ENCODE peak calls at places on chromosomes 3 and 15, in four cellular contexts. One of them, this sample, is unnamed.

GRCh38 chr15:56871180-56871579 is 47.3 kb upstream of the TCF12 start:
- DNase-seq in frontal cortex: no peak
- DNase-seq in right cardiac atrium: no peak
- DNase-seq in testis: no peak
- DNase-seq in this sample: peak

GRCh38 chr3:196969001-196969659 is 497 bp upstream of the PIGZ start:
- DNase-seq in right cardiac atrium: peak
- DNase-seq in frontal cortex: peak
- DNase-seq in testis: no peak
- DNase-seq in this sample: peak

GRCh38 chr3:17935217-17935616 is 192.8 kb upstream of the TBC1D5 start:
- DNase-seq in testis: no peak
- DNase-seq in frontal cortex: no peak
- DNase-seq in right cardiac atrium: no peak
- DNase-seq in this sample: no peak

GRCh38 chr15:52113246-52113645 is 671 bp upstream of the BCL2L10 start:
- DNase-seq in testis: no peak
- DNase-seq in frontal cortex: no peak
- DNase-seq in right cardiac atrium: no peak
- DNase-seq in this sample: no peak

GRCh38 chr15:74432271-74432967 is 1.3 kb downstream of the SEMA7A start:
- DNase-seq in right cardiac atrium: peak
- DNase-seq in testis: no peak
- DNase-seq in frontal cortex: no peak
- DNase-seq in this sample: no peak

GRCh38 chr3:58617338-58617761 is 40.2 kb upstream of the FAM107A start:
- DNase-seq in frontal cortex: no peak
- DNase-seq in right cardiac atrium: peak
- DNase-seq in testis: peak
- DNase-seq in this sample: no peak

GRCh38 chr3:142896201-142896755 is 7.4 kb upstream of the PCOLCE2 start:
- DNase-seq in right cardiac atrium: no peak
- DNase-seq in testis: no peak
- DNase-seq in frontal cortex: no peak
- DNase-seq in this sample: peak

GRCh38 chr15:72782993-72783562 is 480 bp downstream of the ADPGK start:
- DNase-seq in frontal cortex: no peak
- DNase-seq in testis: peak
- DNase-seq in right cardiac atrium: no peak
- DNase-seq in this sample: peak

GRCh38 chr15:75925440-75925839 is 21.8 kb downstream of the FBXO22 start:
- DNase-seq in right cardiac atrium: no peak
- DNase-seq in frontal cortex: no peak
- DNase-seq in testis: no peak
- DNase-seq in this sample: no peak

GRCh38 chr3:112635674-112636073 is 5.3 kb downstream of the CCDC80 start:
- DNase-seq in testis: no peak
- DNase-seq in frontal cortex: no peak
- DNase-seq in right cardiac atrium: peak
- DNase-seq in this sample: peak

GRCh38 chr15:83287541-83288027 is 3.1 kb upstream of the BNC1 start:
- DNase-seq in testis: no peak
- DNase-seq in frontal cortex: no peak
- DNase-seq in right cardiac atrium: no peak
- DNase-seq in this sample: peak